ENCODE peak calls at places on chromosomes 7 and 10, in four cellular contexts. E, A, I and X are unnamed samples.

GRCh38 chr7:157429001-157429679 is 92.3 kb downstream of the DNAJB6 start:
- DNase-seq in I (no peak), E (no peak), A (no peak), X (no peak)

GRCh38 chr7:138000081-138000701 is 1.7 kb downstream of the CREB3L2 start:
- DNase-seq in A (peak; percentile 66), E (peak; percentile 67), I (no peak), X (peak; percentile 70)

GRCh38 chr10:49474901-49475300 is 64.0 kb downstream of the ERCC6 start:
- DNase-seq in A (no peak), I (no peak), E (no peak), X (no peak)

GRCh38 chr7:45890902-45891461 is 2.7 kb downstream of the IGFBP1 start:
- DNase-seq in A (peak; percentile 36), I (no peak), E (no peak), X (peak; percentile 58)

GRCh38 chr7:150451097-150451793 is 815 bp downstream of the GIMAP8 start:
- DNase-seq in I (no peak), A (no peak), E (peak; percentile 72), X (no peak)

GRCh38 chr7:24701232-24701898 is 55.9 kb downstream of the GSDME start:
- DNase-seq in I (no peak), E (no peak), A (no peak), X (peak; percentile 69)

GRCh38 chr7:86158111-86158510 is 485.6 kb upstream of the GRM3 start:
- DNase-seq in E (no peak), I (no peak), A (no peak), X (no peak)

GRCh38 chr10:416091-416515 is 273.4 kb downstream of the DIP2C start:
- DNase-seq in I (no peak), E (no peak), A (peak; percentile 12), X (no peak)

GRCh38 chr10:6232225-6232807 is 29.6 kb downstream of the PFKFB3 start:
- DNase-seq in I (no peak), E (no peak), A (no peak), X (no peak)

GRCh38 chr10:31855033-31855432 is 73.6 kb downstream of the ARHGAP12 start:
- DNase-seq in A (no peak), E (no peak), I (no peak), X (no peak)

GRCh38 chr7:50210706-50211115 is 93.8 kb upstream of the IKZF1 start:
- DNase-seq in E (no peak), I (no peak), A (no peak), X (no peak)

GRCh38 chr10:30228638-30229037 is 120.4 kb downstream of the MTPAP start:
- DNase-seq in A (no peak), I (no peak), E (no peak), X (no peak)

GRCh38 chr10:62861507-62861906 is 45.3 kb upstream of the EGR2 start:
- DNase-seq in I (no peak), E (no peak), A (no peak), X (no peak)

GRCh38 chr10:108439397-108439796 is 1274.9 kb upstream of the SORCS1 start:
- DNase-seq in I (no peak), A (no peak), E (peak; percentile 28), X (peak; percentile 17)

GRCh38 chr7:106068986-106069385 is 43.1 kb downstream of the SYPL1 start:
- DNase-seq in E (no peak), A (no peak), I (no peak), X (peak; percentile 86)

GRCh38 chr7:90841759-90842429 is 245.8 kb downstream of the CDK14 start:
- DNase-seq in A (no peak), I (no peak), E (no peak), X (no peak)

GRCh38 chr10:17650416-17650815 is 6.5 kb downstream of the STAM start:
- DNase-seq in A (no peak), I (no peak), E (no peak), X (no peak)

GRCh38 chr10:8873310-8873709 is 818.8 kb downstream of the GATA3 start:
- DNase-seq in A (no peak), E (no peak), I (no peak), X (no peak)

GRCh38 chr7:99618726-99619125 is 2.0 kb downstream of the ZSCAN25 start:
- DNase-seq in E (no peak), A (no peak), I (no peak), X (peak; percentile 48)

GRCh38 chr7:47635091-47636090 is 53.5 kb upstream of the TNS3 start:
- DNase-seq in E (peak; percentile 79), A (peak; percentile 57), I (no peak), X (no peak)

GRCh38 chr10:7580520-7580919 is 86.2 kb downstream of the ITIH5 start:
- DNase-seq in E (no peak), A (no peak), I (no peak), X (no peak)

GRCh38 chr7:135274495-135275268 is 41.0 kb downstream of the STRA8 start:
- DNase-seq in E (peak; percentile 71), I (peak; percentile 47), A (peak; percentile 69), X (peak; percentile 76)

GRCh38 chr7:115300228-115300870 is 378.5 kb downstream of the MDFIC start:
- DNase-seq in E (no peak), I (no peak), A (no peak), X (peak; percentile 52)

GRCh38 chr10:20988357-20988983 is 91.4 kb upstream of the NEBL start:
- DNase-seq in A (peak; percentile 20), E (no peak), I (no peak), X (no peak)

GRCh38 chr10:29820890-29821398 is 186.2 kb upstream of the SVIL start:
- DNase-seq in A (no peak), I (no peak), E (no peak), X (peak; percentile 24)

GRCh38 chr10:33116293-33116697 is 158.3 kb upstream of the ITGB1 start:
- DNase-seq in I (no peak), E (peak; percentile 73), A (peak; percentile 53), X (no peak)

GRCh38 chr10:89202033-89202425 is 5.1 kb downstream of the CH25H start:
- DNase-seq in A (no peak), I (no peak), E (no peak), X (no peak)

GRCh38 chr10:66538352-66538751 is 387.5 kb upstream of the LRRTM3 start:
- DNase-seq in I (no peak), E (no peak), A (no peak), X (no peak)

GRCh38 chr7:145989469-145989868 is 127.1 kb upstream of the CNTNAP2 start:
- DNase-seq in A (no peak), I (no peak), E (no peak), X (no peak)

GRCh38 chr7:143126146-143126545 is 5.7 kb upstream of the PIP start:
- DNase-seq in E (no peak), I (no peak), A (no peak), X (peak; percentile 14)

GRCh38 chr10:78954701-78955100 is 114.1 kb upstream of the ZMIZ1 start:
- DNase-seq in E (no peak), A (no peak), I (no peak), X (no peak)

GRCh38 chr10:115856580-115856979 is 416.4 kb downstream of the GFRA1 start:
- DNase-seq in I (no peak), E (peak; percentile 16), A (no peak), X (no peak)

GRCh38 chr10:42932735-42933453 is 144.0 kb upstream of the RET start:
- DNase-seq in I (no peak), A (no peak), E (peak; percentile 68), X (peak; percentile 13)

GRCh38 chr7:143361552-143362125 is 874 bp downstream of the FAM131B start:
- DNase-seq in E (peak; percentile 16), A (no peak), I (no peak), X (peak; percentile 45)

GRCh38 chr7:157760004-157760730 is 423.4 kb downstream of the DNAJB6 start:
- DNase-seq in E (no peak), I (no peak), A (no peak), X (no peak)

GRCh38 chr7:100604976-100605911 is 3.1 kb downstream of the PCOLCE start:
- DNase-seq in E (peak; percentile 65), I (no peak), A (no peak), X (no peak)

GRCh38 chr10:79155301-79156081 is 86.7 kb downstream of the ZMIZ1 start:
- DNase-seq in A (no peak), E (no peak), I (no peak), X (peak; percentile 47)

GRCh38 chr10:16440396-16441105 is 3.7 kb downstream of the PTER start:
- DNase-seq in I (no peak), E (peak; percentile 23), A (no peak), X (no peak)

GRCh38 chr10:32041290-32042028 is 14.8 kb downstream of the KIF5B start:
- DNase-seq in A (no peak), E (no peak), I (no peak), X (no peak)

GRCh38 chr10:121323448-121323847 is 274.8 kb downstream of the FGFR2 start:
- DNase-seq in E (no peak), A (no peak), I (no peak), X (no peak)